ENCODE peak calls at places on chromosome 9, in six cellular contexts. H, J, T, C, Y and P are unnamed samples.

GRCh38 chr9:4828776-4829175 is 36.0 kb downstream of the RCL1 start:
- DNase-seq in H (no peak), J (no peak), T (no peak), C (no peak), Y (no peak), P (no peak)

GRCh38 chr9:87558606-87559005 is 60.9 kb downstream of the DAPK1 start:
- DNase-seq in H (no peak), J (no peak), T (no peak), C (no peak), Y (no peak), P (no peak)

GRCh38 chr9:88302579-88303324 is 85.5 kb upstream of the SPIN1 start:
- DNase-seq in H (no peak), J (no peak), T (no peak), C (no peak), Y (no peak), P (peak)

GRCh38 chr9:80586786-80587185 is 1015.0 kb downstream of the TLE4 start:
- DNase-seq in H (no peak), J (no peak), T (no peak), C (no peak), Y (peak), P (no peak)

GRCh38 chr9:21286654-21287053 is 18.5 kb downstream of the IFNA5 start:
- DNase-seq in H (no peak), J (no peak), T (no peak), C (no peak), Y (no peak), P (no peak)

GRCh38 chr9:77597057-77597456 is 51.1 kb downstream of the GNA14 start:
- DNase-seq in H (no peak), J (no peak), T (no peak), C (no peak), Y (no peak), P (no peak)

GRCh38 chr9:105842023-105842644 is 147.8 kb downstream of the TMEM38B start:
- DNase-seq in H (peak), J (peak), T (no peak), C (peak), Y (no peak), P (peak)

GRCh38 chr9:93119953-93120845 is 13.9 kb downstream of the NINJ1 start:
- DNase-seq in H (peak), J (peak), T (peak), C (peak), Y (no peak), P (peak)

GRCh38 chr9:124017929-124018730 is 6.6 kb downstream of the LHX2 start:
- DNase-seq in H (no peak), J (peak), T (no peak), C (peak), Y (no peak), P (no peak)

GRCh38 chr9:130448035-130448624 is 3.4 kb downstream of the ASS1 start:
- DNase-seq in H (no peak), J (no peak), T (no peak), C (no peak), Y (no peak), P (peak)

GRCh38 chr9:125820100-125820804 is 73.1 kb downstream of the PBX3 start:
- DNase-seq in H (no peak), J (no peak), T (no peak), C (no peak), Y (no peak), P (no peak)

GRCh38 chr9:37215456-37216229 is 95.3 kb downstream of the ZCCHC7 start:
- DNase-seq in H (no peak), J (no peak), T (no peak), C (no peak), Y (no peak), P (no peak)

GRCh38 chr9:14372437-14373318 is 58.7 kb upstream of the NFIB start:
- DNase-seq in H (no peak), J (no peak), T (peak), C (no peak), Y (no peak), P (peak)

GRCh38 chr9:124285903-124286291 is 28.1 kb downstream of the NEK6 start:
- DNase-seq in H (peak), J (peak), T (peak), C (no peak), Y (no peak), P (no peak)

GRCh38 chr9:35619800-35620158 is 1.6 kb upstream of the CD72 start:
- DNase-seq in H (no peak), J (no peak), T (no peak), C (no peak), Y (no peak), P (no peak)

GRCh38 chr9:94805585-94805984 is 79.1 kb downstream of the AOPEP start:
- DNase-seq in H (peak), J (no peak), T (no peak), C (no peak), Y (no peak), P (no peak)

GRCh38 chr9:34503406-34503805 is 19.4 kb downstream of the ENHO start:
- DNase-seq in H (no peak), J (no peak), T (no peak), C (no peak), Y (no peak), P (no peak)

GRCh38 chr9:107866912-107867311 is 377.3 kb upstream of the KLF4 start:
- DNase-seq in H (no peak), J (no peak), T (no peak), C (no peak), Y (no peak), P (no peak)

GRCh38 chr9:92425578-92425977 is 1.3 kb upstream of the OMD start:
- DNase-seq in H (no peak), J (no peak), T (no peak), C (no peak), Y (no peak), P (no peak)

GRCh38 chr9:27209034-27209433 is 87.9 kb downstream of the EQTN start:
- DNase-seq in H (no peak), J (no peak), T (no peak), C (no peak), Y (no peak), P (no peak)

GRCh38 chr9:85610074-85610855 is 131.5 kb downstream of the AGTPBP1 start:
- DNase-seq in H (peak), J (peak), T (peak), C (peak), Y (peak), P (peak)

GRCh38 chr9:130034570-130034969 is 8.4 kb downstream of the FNBP1 start:
- DNase-seq in H (no peak), J (no peak), T (no peak), C (no peak), Y (no peak), P (no peak)

GRCh38 chr9:124752967-124753366 is 18.1 kb downstream of the NR6A1 start:
- DNase-seq in H (no peak), J (no peak), T (no peak), C (no peak), Y (no peak), P (no peak)

GRCh38 chr9:86924206-86924605 is 23.1 kb downstream of the GAS1 start:
- DNase-seq in H (no peak), J (no peak), T (no peak), C (no peak), Y (no peak), P (no peak)

GRCh38 chr9:133717113-133718031 is 20.8 kb downstream of the SARDH start:
- DNase-seq in H (no peak), J (no peak), T (no peak), C (no peak), Y (no peak), P (peak)

GRCh38 chr9:107222020-107222522 is 61.0 kb upstream of the RAD23B start:
- DNase-seq in H (no peak), J (no peak), T (no peak), C (no peak), Y (no peak), P (no peak)

GRCh38 chr9:118271936-118272335 is 567.7 kb downstream of the TLR4 start:
- DNase-seq in H (no peak), J (no peak), T (no peak), C (no peak), Y (no peak), P (no peak)

GRCh38 chr9:95516221-95516735 is 493 bp downstream of the PTCH1 start:
- DNase-seq in H (no peak), J (no peak), T (no peak), C (peak), Y (peak), P (peak)

GRCh38 chr9:105093685-105094084 is 150.8 kb upstream of the SLC44A1 start:
- DNase-seq in H (no peak), J (no peak), T (no peak), C (no peak), Y (no peak), P (no peak)

GRCh38 chr9:20683351-20684034 is 566 bp upstream of the FOCAD start:
- DNase-seq in H (peak), J (peak), T (peak), C (no peak), Y (peak), P (peak)

GRCh38 chr9:34318163-34318790 is 10.8 kb downstream of the KIF24 start:
- DNase-seq in H (no peak), J (no peak), T (no peak), C (no peak), Y (no peak), P (no peak)

GRCh38 chr9:133945977-133946753 is 46.0 kb downstream of the VAV2 start:
- DNase-seq in H (no peak), J (no peak), T (no peak), C (peak), Y (no peak), P (peak)

GRCh38 chr9:95763983-95764382 is 111.5 kb upstream of the ERCC6L2 start:
- DNase-seq in H (no peak), J (no peak), T (no peak), C (no peak), Y (no peak), P (no peak)

GRCh38 chr9:89038354-89039091 is 47.3 kb downstream of the S1PR3 start:
- DNase-seq in H (peak), J (no peak), T (peak), C (no peak), Y (peak), P (no peak)

GRCh38 chr9:86062845-86063693 is 36.3 kb downstream of the GOLM1 start:
- DNase-seq in H (peak), J (no peak), T (no peak), C (no peak), Y (no peak), P (no peak)

GRCh38 chr9:94936411-94936810 is 209.9 kb downstream of the AOPEP start:
- DNase-seq in H (peak), J (no peak), T (no peak), C (no peak), Y (no peak), P (no peak)

GRCh38 chr9:124352616-124353015 is 62.6 kb downstream of the PSMB7 start:
- DNase-seq in H (no peak), J (peak), T (no peak), C (no peak), Y (peak), P (no peak)

GRCh38 chr9:80952523-80952922 is 736.8 kb downstream of the TLE1 start:
- DNase-seq in H (no peak), J (no peak), T (no peak), C (no peak), Y (no peak), P (peak)

DNA sequence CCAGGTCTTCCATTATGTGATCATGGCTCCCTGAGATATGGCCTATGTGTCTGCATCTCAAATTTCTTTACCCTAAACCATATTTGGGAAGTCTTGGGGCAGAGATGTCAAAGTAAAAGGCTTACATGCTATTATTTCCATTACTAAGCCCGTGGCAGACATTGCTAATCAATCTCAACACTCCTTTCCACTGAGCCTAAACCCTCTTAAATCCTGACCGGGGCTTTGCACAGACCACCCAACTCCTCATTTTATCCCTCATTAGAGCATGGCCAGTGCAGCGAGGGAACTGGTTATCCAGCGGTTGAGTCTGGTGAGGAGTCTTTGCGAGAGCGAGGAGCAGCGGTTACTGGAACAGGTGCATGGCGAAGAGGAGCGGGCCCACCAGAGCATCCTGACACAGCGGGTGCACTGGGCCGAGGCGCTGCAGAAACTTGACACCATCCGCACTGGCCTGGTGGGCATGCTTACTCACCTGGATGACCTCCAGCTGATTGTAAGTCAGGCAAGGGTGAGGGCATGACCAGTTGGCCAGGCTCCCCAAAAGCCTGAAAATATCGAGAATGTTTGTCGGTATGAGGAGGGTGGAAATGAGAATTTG is 11.0 kb downstream of the BSPRY start:
- DNase-seq in H (no peak), J (no peak), T (no peak), C (no peak), Y (no peak), P (no peak)
- TF ChIP-seq CTCF in H (no peak), J (no peak), T (no peak), C (no peak), Y (no peak), P (no peak)

GRCh38 chr9:121985792-121986494 is 107.2 kb downstream of the TTLL11 start:
- DNase-seq in H (no peak), J (no peak), T (peak), C (no peak), Y (no peak), P (no peak)
- TF ChIP-seq CTCF in H (no peak), J (no peak), T (peak), C (no peak), Y (no peak), P (no peak)

DNA sequence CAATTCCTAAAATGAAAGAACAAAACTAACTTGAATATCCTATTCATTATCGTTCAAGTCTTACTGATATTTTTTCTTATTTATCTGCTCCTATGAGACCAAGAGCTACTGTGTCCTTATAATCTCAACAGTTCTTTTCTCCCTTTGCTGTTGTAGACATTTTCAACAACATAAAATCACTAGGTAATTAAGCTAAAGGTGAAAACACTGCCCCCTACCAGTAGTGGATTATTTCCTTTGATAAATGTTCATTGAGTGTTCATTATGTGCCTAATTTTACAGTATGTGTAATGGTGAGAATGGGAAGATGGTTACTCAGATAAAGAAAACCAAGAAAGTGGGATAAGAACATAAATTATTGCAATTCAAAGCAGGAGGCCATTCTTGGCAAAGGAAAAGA is 41.4 kb upstream of the PAPPA start:
- DNase-seq in H (no peak), J (no peak), T (no peak), C (no peak), Y (no peak), P (no peak)
- TF ChIP-seq CTCF in H (no peak), J (no peak), T (peak), C (no peak), Y (no peak), P (peak)

DNA sequence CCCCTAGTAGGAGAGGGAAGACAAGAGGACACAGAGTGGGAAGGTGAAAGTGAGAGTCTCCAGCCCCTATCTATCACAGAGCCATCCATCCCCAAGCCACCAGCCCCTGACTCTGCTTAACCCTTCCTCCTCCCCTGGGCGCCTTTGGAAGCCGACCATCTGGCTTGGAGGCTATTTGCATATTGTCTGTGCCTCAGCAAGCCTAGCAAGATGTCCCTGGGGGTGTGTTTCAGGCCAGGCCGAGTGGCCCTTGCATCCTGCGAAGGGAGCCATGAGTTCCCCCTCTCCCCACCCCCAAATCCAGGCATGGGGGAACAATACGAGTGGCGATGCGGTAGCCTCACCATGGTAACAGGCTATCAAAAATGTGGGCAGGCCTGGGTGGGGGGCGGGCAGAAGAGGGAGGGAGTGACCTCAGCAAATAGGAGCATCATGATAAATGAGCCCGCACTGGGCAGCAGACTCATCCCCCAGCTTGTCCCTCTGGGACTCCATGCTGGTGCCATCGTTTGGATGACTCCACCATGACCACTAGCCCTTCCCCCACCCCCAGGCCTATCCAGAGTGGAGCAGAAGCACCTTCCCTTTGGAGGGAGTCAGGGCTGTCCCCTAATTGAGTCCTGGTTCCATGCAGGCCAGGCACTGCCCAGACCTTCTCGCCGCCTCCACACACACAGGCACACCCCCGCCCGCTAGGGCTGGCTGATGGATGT is 14.5 kb downstream of the URM1 start:
- DNase-seq in H (no peak), J (no peak), T (no peak), C (no peak), Y (no peak), P (no peak)
- TF ChIP-seq CTCF in H (no peak), J (no peak), T (no peak), C (no peak), Y (no peak), P (no peak)

DNA sequence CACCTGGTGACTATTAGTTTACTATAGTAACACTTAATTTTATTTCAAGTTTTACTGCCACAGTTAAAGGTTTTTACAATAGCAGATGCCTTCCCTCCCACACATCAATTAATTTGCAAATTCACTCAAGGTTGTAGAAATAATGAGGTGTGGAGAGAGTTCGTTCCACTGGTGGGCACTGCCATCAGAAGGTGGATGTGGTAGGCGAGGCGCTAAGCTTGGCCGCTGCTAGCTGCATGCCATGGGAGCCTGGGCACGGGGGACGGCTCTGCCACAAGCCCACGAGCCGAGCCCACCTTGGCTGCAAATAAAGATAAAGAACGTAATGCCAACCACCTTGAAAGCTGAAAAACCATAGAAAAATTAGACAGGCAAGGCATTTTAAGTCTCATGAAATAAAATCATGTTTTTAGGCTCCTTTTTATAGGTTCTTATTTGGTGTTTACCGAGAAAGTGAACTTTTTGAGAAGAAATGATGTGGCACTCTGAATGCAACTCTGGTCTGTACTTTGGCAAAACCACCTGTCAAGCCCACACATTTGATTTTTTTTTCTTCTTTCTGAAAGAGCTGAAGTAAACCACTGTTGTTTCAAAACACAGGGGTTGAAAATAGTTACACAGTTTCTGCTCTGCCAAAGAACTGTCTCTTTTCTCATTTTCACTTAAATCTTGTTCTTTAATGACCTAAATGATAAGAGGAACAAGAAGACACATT is 47.6 kb downstream of the MED27 start:
- DNase-seq in H (no peak), J (peak), T (no peak), C (no peak), Y (no peak), P (no peak)
- TF ChIP-seq CTCF in H (no peak), J (no peak), T (no peak), C (no peak), Y (no peak), P (no peak)

GRCh38 chr9:137212520-137212919 is 7.0 kb downstream of the NDOR1 start:
- DNase-seq in H (no peak), J (no peak), T (no peak), C (no peak), Y (no peak), P (no peak)

GRCh38 chr9:137211532-137211931 is 6.0 kb downstream of the NDOR1 start:
- DNase-seq in H (no peak), J (no peak), T (no peak), C (no peak), Y (no peak), P (no peak)

GRCh38 chr9:137214620-137215019 is 7.4 kb downstream of the RNF208 start:
- DNase-seq in H (no peak), J (no peak), T (no peak), C (no peak), Y (no peak), P (no peak)

GRCh38 chr9:137215196-137215986 is 6.6 kb downstream of the RNF208 start:
- DNase-seq in H (no peak), J (no peak), T (no peak), C (no peak), Y (no peak), P (no peak)

GRCh38 chr9:137213160-137214060 is 7.9 kb downstream of the NDOR1 start:
- DNase-seq in H (no peak), J (no peak), T (no peak), C (no peak), Y (no peak), P (no peak)
- TF ChIP-seq CTCF in H (no peak), J (peak), T (no peak), C (no peak), Y (no peak), P (peak)

GRCh38 chr9:83199240-83199639 is 136.3 kb upstream of the RASEF start:
- DNase-seq in H (peak), J (no peak), T (peak), C (peak), Y (peak), P (peak)
- TF ChIP-seq CTCF in H (peak), J (no peak), T (peak), C (peak), Y (peak), P (peak)

DNA sequence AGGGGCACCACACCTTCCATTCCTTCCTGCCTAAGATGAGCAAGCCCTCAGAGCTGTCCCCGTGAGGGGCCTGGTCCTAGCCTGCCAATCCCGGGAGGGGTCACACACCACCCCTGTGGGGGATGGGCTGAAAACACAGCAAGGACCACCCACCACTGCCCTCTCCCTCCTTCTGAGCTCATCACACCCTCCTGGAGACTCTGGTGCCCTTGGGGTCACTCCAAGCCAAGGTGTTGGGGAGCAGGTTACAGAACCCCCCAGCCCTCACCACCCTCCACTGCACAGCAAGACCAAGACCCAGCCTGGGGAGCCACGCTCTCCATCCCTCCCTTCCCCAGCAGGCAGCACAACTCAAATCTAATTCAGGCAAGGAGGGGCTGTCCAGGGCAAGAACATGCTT is 60.5 kb upstream of the PPP1R26 start:
- DNase-seq in H (no peak), J (no peak), T (no peak), C (no peak), Y (no peak), P (no peak)
- TF ChIP-seq CTCF in H (no peak), J (no peak), T (no peak), C (no peak), Y (no peak), P (no peak)

GRCh38 chr9:6412572-6413364 is at the start of gene UHRF2:
- DNase-seq in H (peak), J (peak), T (peak), C (peak), Y (peak), P (peak)
- TF ChIP-seq CTCF in H (no peak), J (no peak), T (no peak), C (no peak), Y (no peak), P (no peak)